ENCODE peak calls at places on chromosomes 2 and 18, in eight cellular contexts. K is left lung, I is transverse colon, A is ovary, J is suprapubic skin, C is endodermal cell, S is Peyer's patch, F is colonic mucosa. O is an unnamed sample. For H3K9me3, the result is how much of the 10 kb centered on the place peaks cover.

GRCh38 chr18:50848038-50848437 is 28.2 kb upstream of the MRO start:
- DNase-seq in K (no peak), I (no peak), A (no peak), J (no peak), C (no peak), S (no peak), F (no peak), O (no peak)

GRCh38 chr2:40831313-40831873 is 379.5 kb upstream of the SLC8A1 start:
- DNase-seq in K (no peak), I (no peak), A (no peak), J (no peak), C (no peak), S (no peak), F (no peak), O (no peak)

GRCh38 chr18:9147440-9148238 is 11.1 kb downstream of the ANKRD12 start:
- DNase-seq in K (no peak), I (peak), A (no peak), J (no peak), C (peak), S (peak), F (peak), O (no peak)

GRCh38 chr2:202030676-202031075 is 3.0 kb upstream of the FZD7 start:
- DNase-seq in K (no peak), I (no peak), A (no peak), J (no peak), C (no peak), S (no peak), F (no peak), O (no peak)

GRCh38 chr18:20966795-20967194 is 144.8 kb downstream of the ROCK1 start:
- DNase-seq in K (no peak), I (no peak), A (no peak), J (no peak), C (no peak), S (no peak), F (no peak), O (no peak)

GRCh38 chr2:200496696-200497095 is 13.2 kb downstream of the KCTD18 start:
- DNase-seq in K (no peak), I (no peak), A (no peak), J (no peak), C (no peak), S (no peak), F (no peak), O (no peak)

GRCh38 chr18:57440331-57441101 is 5.3 kb downstream of the ONECUT2 start:
- DNase-seq in K (peak), I (no peak), A (no peak), J (no peak), C (peak), S (no peak), F (no peak), O (no peak)

GRCh38 chr2:115122701-115123100 is 680.3 kb downstream of the DPP10 start:
- DNase-seq in K (no peak), I (no peak), A (no peak), J (no peak), C (no peak), S (no peak), F (no peak), O (no peak)

GRCh38 chr2:189179607-189179979 is at the start of gene COL5A2:
- DNase-seq in K (no peak), I (peak), A (peak), J (peak), C (peak), S (peak), F (peak), O (no peak)

GRCh38 chr18:57730146-57730545 is 73.0 kb downstream of the ATP8B1 start:
- DNase-seq in K (no peak), I (no peak), A (no peak), J (no peak), C (no peak), S (no peak), F (peak), O (no peak)

GRCh38 chr2:174145827-174146226 is 102.5 kb downstream of the OLA1 start:
- DNase-seq in K (no peak), I (no peak), A (no peak), J (no peak), C (peak), S (no peak), F (no peak), O (no peak)

GRCh38 chr2:4604767-4605166 is 901.4 kb downstream of the DCDC2C start:
- DNase-seq in K (no peak), I (no peak), A (no peak), J (no peak), C (peak), S (no peak), F (no peak), O (no peak)
- H3K9me3 ChIP-seq in K (under half), I (under half), A (under half), J (under half), C (under half), S (under half), F (under half), O (under half)

GRCh38 chr2:143128681-143129580 is at the start of gene ARHGAP15:
- DNase-seq in K (peak), I (peak), A (no peak), J (no peak), C (no peak), S (peak), F (peak), O (no peak)
- TF ChIP-seq CTCF in K (no peak), I (no peak), A (no peak), J (no peak), C (no peak), S (no peak), F (no peak), O (no peak)

DNA sequence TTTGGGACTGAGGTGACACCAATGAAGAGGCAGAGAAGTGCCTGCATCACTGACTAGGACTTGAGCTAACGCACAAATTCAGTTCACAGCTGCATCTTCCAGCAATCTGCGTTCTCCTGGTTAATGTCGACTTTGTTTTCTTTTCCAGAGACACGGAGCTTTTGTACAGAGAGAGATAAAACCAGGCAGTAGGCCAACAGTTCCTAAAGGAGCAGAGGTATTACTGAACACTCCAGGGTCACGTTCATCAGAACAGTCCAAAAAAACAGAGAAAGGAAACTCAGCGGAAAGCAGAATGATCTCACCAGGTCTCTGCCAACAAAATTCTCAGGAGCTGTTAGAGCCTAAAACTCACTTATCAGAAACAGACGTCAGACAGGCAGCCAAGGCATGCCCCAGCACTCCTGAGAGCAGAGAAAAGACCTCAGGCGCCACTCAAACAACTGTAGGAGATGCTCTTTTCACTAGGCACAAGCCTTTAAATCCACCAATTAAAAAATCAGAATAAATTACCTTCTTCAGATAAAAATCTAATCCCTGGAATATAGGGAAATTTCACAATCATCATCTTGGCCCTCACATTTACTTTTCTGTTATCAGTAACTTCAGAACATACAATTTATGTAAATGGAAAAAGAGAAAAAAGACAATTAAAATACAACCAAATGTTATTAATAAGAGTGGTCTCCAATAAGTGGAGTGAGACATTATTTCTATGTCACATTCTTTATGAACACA is 95.9 kb upstream of the SPTBN1 start:
- DNase-seq in K (no peak), I (no peak), A (peak), J (no peak), C (no peak), S (no peak), F (no peak), O (no peak)
- H3K4me3 ChIP-seq in K (no peak), I (no peak), A (no peak), J (peak), C (no peak), S (no peak), F (no peak), O (no peak)

DNA sequence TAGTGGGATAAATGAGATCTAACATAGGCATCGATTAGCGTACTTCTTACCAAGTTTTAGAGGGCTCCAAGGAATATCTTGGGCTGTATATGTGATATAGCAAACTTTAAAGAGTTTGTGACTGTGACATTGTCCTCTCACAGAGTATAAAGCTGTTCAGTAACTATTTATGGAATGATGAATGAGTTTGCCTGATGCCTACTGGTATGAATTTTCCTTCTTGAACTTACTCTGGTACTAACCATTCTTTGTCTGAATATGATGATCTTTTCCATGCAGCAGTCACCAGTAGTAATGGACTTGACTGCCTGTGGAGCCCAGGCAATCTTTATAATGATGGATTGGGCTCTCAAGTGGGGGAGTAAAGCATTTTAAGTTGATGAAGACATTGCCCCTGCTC is 120.5 kb downstream of the PARD3B start:
- DNase-seq in K (no peak), I (no peak), A (no peak), J (no peak), C (no peak), S (no peak), F (no peak), O (no peak)
- H3K9me3 ChIP-seq in K (under half), I (under half), A (under half), J (under half), C (under half), S (under half), F (under half), O (under half)

GRCh38 chr18:10440874-10441273 is 13.6 kb upstream of the APCDD1 start:
- DNase-seq in K (no peak), I (no peak), A (no peak), J (no peak), C (no peak), S (no peak), F (no peak), O (no peak)

GRCh38 chr18:10443001-10443400 is 11.4 kb upstream of the APCDD1 start:
- DNase-seq in K (no peak), I (no peak), A (no peak), J (no peak), C (no peak), S (no peak), F (no peak), O (no peak)

GRCh38 chr18:10444314-10445006 is 10.0 kb upstream of the APCDD1 start:
- DNase-seq in K (no peak), I (no peak), A (no peak), J (no peak), C (no peak), S (no peak), F (no peak), O (no peak)

GRCh38 chr18:10441472-10441871 is 13.0 kb upstream of the APCDD1 start:
- DNase-seq in K (no peak), I (no peak), A (no peak), J (no peak), C (no peak), S (no peak), F (no peak), O (no peak)

DNA sequence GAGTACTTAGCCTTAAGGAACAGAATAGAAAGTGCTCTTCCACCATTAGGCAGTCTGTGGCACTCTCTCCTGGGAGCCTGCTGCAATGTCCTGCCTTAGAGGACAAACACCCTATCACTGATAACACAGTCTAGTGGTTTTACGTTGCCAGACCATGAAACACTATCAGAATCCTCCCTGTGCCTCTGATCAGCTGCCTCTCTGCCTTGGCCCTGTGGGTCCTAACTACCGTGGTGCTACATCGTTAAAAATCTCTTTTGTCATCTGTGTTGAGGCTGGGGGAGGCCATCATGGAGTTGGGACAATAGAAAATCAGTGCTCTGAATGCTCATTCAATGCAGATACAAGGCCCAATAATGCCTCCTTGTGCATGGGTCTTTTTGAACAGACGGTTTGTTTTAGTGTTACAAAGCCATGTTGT is 11.9 kb upstream of the APCDD1 start:
- DNase-seq in K (no peak), I (no peak), A (no peak), J (no peak), C (no peak), S (no peak), F (no peak), O (no peak)
- TF ChIP-seq CTCF in K (no peak), I (no peak), A (no peak), J (no peak), C (no peak), S (no peak), F (no peak), O (no peak)

DNA sequence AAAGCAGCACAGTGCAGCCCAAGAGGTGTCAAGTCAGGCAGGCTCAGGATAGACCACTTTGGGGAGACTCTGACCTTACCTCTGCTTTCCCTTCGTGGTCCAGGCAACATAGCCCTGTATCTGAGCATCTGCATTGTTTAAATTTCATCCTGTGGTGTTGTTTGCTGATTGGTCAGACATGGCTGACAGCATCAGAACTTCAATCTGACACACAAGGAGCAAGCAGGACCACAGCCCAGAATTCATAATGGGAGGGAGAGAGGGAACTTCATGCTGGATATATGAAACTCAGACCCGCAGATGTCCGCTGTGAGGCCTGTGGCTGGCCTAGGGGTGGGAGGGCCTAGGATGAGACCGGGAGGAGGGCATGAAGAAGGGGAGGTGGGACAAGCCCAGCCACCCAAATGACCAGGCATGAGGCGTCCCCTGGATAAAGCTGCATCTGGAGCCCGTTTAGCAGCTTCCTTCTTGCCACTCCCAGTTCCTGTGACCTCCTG is 285.6 kb downstream of the TCF4 start:
- DNase-seq in K (peak), I (no peak), A (no peak), J (no peak), C (peak), S (no peak), F (no peak), O (no peak)
- H3K4me3 ChIP-seq in K (no peak), I (no peak), A (peak), J (peak), C (no peak), S (no peak), F (no peak), O (no peak)

GRCh38 chr2:5898667-5899066 is 206.5 kb downstream of the SOX11 start:
- DNase-seq in K (no peak), I (no peak), A (no peak), J (no peak), C (no peak), S (no peak), F (no peak), O (no peak)
- H3K9me3 ChIP-seq in K (under half), I (under half), A (under half), J (under half), C (under half), S (under half), F (under half), O (under half)

DNA sequence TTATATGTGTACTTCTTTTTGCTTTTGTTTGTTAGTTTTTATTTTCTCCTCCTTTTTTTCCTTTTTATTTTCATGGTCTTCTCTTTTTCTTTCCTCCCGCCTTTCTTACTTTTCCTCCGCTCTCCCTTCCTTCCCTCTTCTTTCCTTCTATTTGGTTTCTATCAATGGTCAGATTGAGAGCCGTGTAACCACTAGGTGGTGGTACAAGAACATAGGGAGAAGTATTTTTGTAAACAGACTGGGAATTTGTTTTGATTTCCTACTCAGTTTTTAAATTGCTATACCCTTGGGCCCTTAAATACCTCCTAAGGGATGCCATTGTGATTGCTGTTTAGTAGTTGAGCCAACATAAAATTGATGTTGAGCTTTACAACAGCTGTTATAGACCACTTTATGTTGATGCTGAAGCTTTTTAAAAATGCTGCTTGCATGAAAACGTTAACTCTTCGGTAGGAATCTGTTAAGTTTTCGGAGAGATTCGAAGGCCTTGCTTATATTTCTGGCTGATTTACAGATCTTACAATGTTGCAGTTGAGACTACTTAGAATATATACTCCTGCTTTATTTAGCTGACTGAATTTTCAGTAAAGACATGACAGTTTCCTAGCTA is 124.2 kb downstream of the UBE2E3 start:
- DNase-seq in K (no peak), I (peak), A (no peak), J (no peak), C (no peak), S (no peak), F (peak), O (no peak)
- TF ChIP-seq CTCF in K (peak), I (peak), A (no peak), J (no peak), C (peak), S (peak), F (peak), O (peak)

DNA sequence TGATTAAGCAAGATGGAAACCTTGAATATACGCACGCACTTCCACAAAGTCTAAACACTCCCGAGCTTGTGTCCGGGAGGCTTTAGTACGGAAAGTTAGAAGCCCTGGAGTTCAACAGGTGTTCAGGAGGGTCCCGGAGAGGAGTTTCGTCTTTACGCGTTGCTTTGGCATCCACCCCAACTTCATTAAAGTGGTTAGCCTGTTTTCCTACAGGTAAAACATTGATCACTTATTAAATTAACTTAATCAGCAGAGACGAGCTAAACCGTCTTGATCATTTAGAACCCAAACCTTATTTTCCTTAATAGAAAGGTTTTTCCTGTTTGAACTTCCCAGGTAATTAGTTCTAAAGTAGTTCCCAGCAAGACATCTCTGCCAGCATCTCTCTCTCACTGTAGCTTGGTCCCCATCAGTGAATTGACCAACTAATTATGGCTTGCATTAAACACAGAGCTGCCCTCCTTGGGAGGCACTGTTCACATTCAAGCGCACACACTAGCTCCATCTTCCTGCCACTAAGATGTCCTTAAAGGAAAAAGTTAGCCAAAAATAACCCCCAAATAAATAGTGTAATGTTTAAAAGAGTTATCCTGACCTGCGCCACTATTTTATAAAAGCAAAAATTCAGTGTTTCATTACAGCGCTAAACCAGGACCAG is 1.4 kb downstream of the NPAS2 start:
- DNase-seq in K (no peak), I (no peak), A (no peak), J (no peak), C (no peak), S (no peak), F (no peak), O (no peak)
- H3K4me3 ChIP-seq in K (peak), I (peak), A (peak), J (peak), C (no peak), S (peak), F (peak), O (peak)

GRCh38 chr2:2933421-2933820 is 444.2 kb downstream of the EIPR1 start:
- DNase-seq in K (no peak), I (no peak), A (no peak), J (no peak), C (no peak), S (no peak), F (no peak), O (no peak)

GRCh38 chr2:2932692-2933305 is 444.8 kb downstream of the EIPR1 start:
- DNase-seq in K (no peak), I (no peak), A (no peak), J (no peak), C (peak), S (no peak), F (no peak), O (no peak)

GRCh38 chr2:2932189-2932588 is 445.4 kb downstream of the EIPR1 start:
- DNase-seq in K (no peak), I (no peak), A (no peak), J (no peak), C (peak), S (no peak), F (no peak), O (no peak)

GRCh38 chr2:2935445-2936149 is 442.0 kb downstream of the EIPR1 start:
- DNase-seq in K (no peak), I (no peak), A (no peak), J (no peak), C (no peak), S (no peak), F (no peak), O (no peak)

GRCh38 chr2:2934030-2934429 is 443.6 kb downstream of the EIPR1 start:
- DNase-seq in K (no peak), I (no peak), A (no peak), J (no peak), C (no peak), S (no peak), F (no peak), O (no peak)
- H3K9me3 ChIP-seq in K (under half), I (under half), A (under half), J (under half), C (under half), S (under half), F (under half), O (under half)